ENCODE peak calls at places on chromosome X, in four cellular contexts. R, S, H and T are unnamed samples.

GRCh38 chrX:20529301-20529700 is 262.6 kb upstream of the RPS6KA3 start:
- DNase-seq in H (no peak), S (no peak), R (no peak), T (no peak)

GRCh38 chrX:134294548-134294947 is 57.6 kb downstream of the CCDC160 start:
- DNase-seq in H (no peak), S (no peak), R (no peak), T (no peak)

GRCh38 chrX:23503835-23504539 is 163.3 kb upstream of the PRDX4 start:
- DNase-seq in H (peak), R (no peak), S (no peak), T (peak)

GRCh38 chrX:33252306-33252825 is 41.0 kb upstream of the DMD start:
- DNase-seq in S (no peak), R (no peak), H (no peak), T (no peak)

GRCh38 chrX:19127649-19128168 is 5.4 kb upstream of the ADGRG2 start:
- DNase-seq in R (no peak), H (no peak), S (no peak), T (no peak)

GRCh38 chrX:130625381-130625780 is 223.6 kb downstream of the RBMX2 start:
- DNase-seq in R (no peak), H (no peak), S (no peak), T (no peak)

GRCh38 chrX:103941201-103941975 is 21.0 kb upstream of the TMSB15B start:
- DNase-seq in S (no peak), R (no peak), H (no peak), T (no peak)

GRCh38 chrX:52574416-52575275 is 57.8 kb upstream of the XAGE1B start:
- DNase-seq in S (peak), R (peak), H (peak), T (peak)

GRCh38 chrX:9316096-9316495 is 148.8 kb upstream of the TBL1X start:
- DNase-seq in H (no peak), R (no peak), S (no peak), T (no peak)

GRCh38 chrX:139933904-139934303 is 1.1 kb upstream of the ATP11C start:
- DNase-seq in H (peak), R (no peak), S (no peak), T (no peak)

GRCh38 chrX:132046533-132046932 is 23.4 kb downstream of the STK26 start:
- DNase-seq in H (no peak), S (no peak), R (no peak), T (no peak)

GRCh38 chrX:136863826-136864225 is 16.7 kb downstream of the RBMX start:
- DNase-seq in S (no peak), R (no peak), H (no peak), T (no peak)

GRCh38 chrX:13652256-13653021 is 502 bp upstream of the TCEANC start:
- DNase-seq in H (no peak), R (no peak), S (no peak), T (peak)

GRCh38 chrX:19725545-19726102 is 161.8 kb downstream of the SH3KBP1 start:
- DNase-seq in S (no peak), R (no peak), H (no peak), T (no peak)

GRCh38 chrX:111270339-111270738 is at the start of gene CAPN6:
- DNase-seq in H (no peak), S (peak), R (no peak), T (no peak)

GRCh38 chrX:85992811-85993229 is 54.5 kb downstream of the CHM start:
- DNase-seq in R (no peak), S (no peak), H (peak), T (peak)

GRCh38 chrX:93422693-93423092 is 250.7 kb downstream of the NAP1L3 start:
- DNase-seq in H (peak), S (no peak), R (no peak), T (no peak)

GRCh38 chrX:30060718-30061117 is 154.6 kb upstream of the MAGEB2 start:
- DNase-seq in S (no peak), R (no peak), H (no peak), T (peak)

GRCh38 chrX:102930990-102931756 is 5.9 kb upstream of the RAB40AL start:
- DNase-seq in S (no peak), H (no peak), R (no peak), T (no peak)

GRCh38 chrX:129523076-129524055 is at the start of gene SMARCA1:
- DNase-seq in S (peak), H (peak), R (no peak), T (peak)

GRCh38 chrX:44080083-44080482 is 106.9 kb upstream of the NDP start:
- DNase-seq in R (no peak), H (no peak), S (no peak), T (no peak)

GRCh38 chrX:71666240-71667223 is 814 bp upstream of the LOC101059915 start:
- DNase-seq in S (no peak), H (no peak), R (no peak), T (no peak)

GRCh38 chrX:124293810-124294209 is 38.6 kb upstream of the TEX13D start:
- DNase-seq in S (no peak), R (no peak), H (no peak), T (no peak)

GRCh38 chrX:103656623-103657022 is 27.8 kb downstream of the TCEAL1 start:
- DNase-seq in H (no peak), R (no peak), S (no peak), T (peak)

GRCh38 chrX:8245411-8245810 is 74.3 kb upstream of the VCX2 start:
- DNase-seq in S (no peak), H (no peak), R (no peak), T (no peak)

GRCh38 chrX:65596270-65596669 is 61.7 kb upstream of the LAS1L start:
- DNase-seq in R (peak), H (no peak), S (no peak), T (no peak)

GRCh38 chrX:31124536-31124935 is 52.7 kb upstream of the FTHL17 start:
- DNase-seq in R (no peak), H (no peak), S (no peak), T (no peak)

GRCh38 chrX:9393571-9393970 is 71.3 kb upstream of the TBL1X start:
- DNase-seq in H (no peak), R (no peak), S (no peak), T (no peak)

GRCh38 chrX:19046343-19047215 is 62.7 kb upstream of the PHKA2 start:
- DNase-seq in S (no peak), H (no peak), R (no peak), T (peak)

GRCh38 chrX:121851033-121851432 is 803.6 kb downstream of the GLUD2 start:
- DNase-seq in H (no peak), R (no peak), S (no peak), T (no peak)

GRCh38 chrX:138748480-138748879 is 37.0 kb upstream of the FGF13 start:
- DNase-seq in R (no peak), S (no peak), H (no peak), T (no peak)

GRCh38 chrX:99242001-99242400 is 1168.1 kb downstream of the PCDH19 start:
- DNase-seq in H (no peak), R (no peak), S (peak), T (no peak)

GRCh38 chrX:108736509-108737479 is at the start of gene IRS4:
- DNase-seq in H (peak), R (no peak), S (peak), T (no peak)

GRCh38 chrX:34563809-34564208 is 93.3 kb downstream of the TMEM47 start:
- DNase-seq in S (no peak), R (no peak), H (no peak), T (no peak)

GRCh38 chrX:13763489-13763888 is 28.9 kb downstream of the OFD1 start:
- DNase-seq in H (no peak), R (no peak), S (no peak), T (no peak)

GRCh38 chrX:109874548-109874947 is 128.4 kb upstream of the TMEM164 start:
- DNase-seq in H (no peak), R (no peak), S (no peak), T (no peak)

GRCh38 chrX:114268643-114269042 is 315.2 kb upstream of the HTR2C start:
- DNase-seq in H (no peak), R (no peak), S (no peak), T (no peak)

GRCh38 chrX:129606918-129607317 is 47.8 kb downstream of the APLN start:
- DNase-seq in S (peak), H (peak), R (peak), T (peak)

GRCh38 chrX:152601848-152602616 is 35.7 kb upstream of the GABRQ start:
- DNase-seq in S (peak), R (no peak), H (peak), T (peak)

GRCh38 chrX:149830192-149830873 is 48.6 kb downstream of the MAGEA9 start:
- DNase-seq in R (peak), S (peak), H (no peak), T (no peak)

GRCh38 chrX:154658957-154659356 is 5.6 kb upstream of the CTAG2 start:
- DNase-seq in S (no peak), H (no peak), R (no peak), T (no peak)

GRCh38 chrX:154657226-154657805 is 3.9 kb upstream of the CTAG2 start:
- DNase-seq in H (no peak), R (no peak), S (no peak), T (no peak)

GRCh38 chrX:154660506-154660905 is 7.1 kb upstream of the CTAG2 start:
- DNase-seq in R (no peak), H (no peak), S (no peak), T (no peak)

GRCh38 chrX:154658187-154658586 is 4.8 kb upstream of the CTAG2 start:
- DNase-seq in R (no peak), H (no peak), S (no peak), T (no peak)

DNA sequence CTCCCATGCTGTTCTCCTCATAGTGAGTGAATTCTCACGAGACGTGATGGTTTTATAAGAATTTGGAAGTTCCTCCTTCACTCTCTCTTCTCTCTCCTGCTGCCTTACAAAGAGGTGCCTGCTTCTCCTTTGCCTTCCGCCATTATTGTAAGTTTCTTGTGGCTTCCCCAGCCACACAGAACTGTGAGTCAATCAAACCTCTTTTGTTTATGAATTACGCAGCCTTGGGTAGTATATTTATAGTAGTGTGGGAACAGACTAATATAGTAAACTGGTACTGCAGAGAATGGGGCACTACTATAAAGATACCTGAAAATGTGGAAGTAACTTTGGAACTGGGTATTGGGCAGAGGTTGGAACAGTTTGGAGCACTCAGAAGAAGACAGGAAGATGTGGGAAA is 7.8 kb upstream of the CTAG2 start:
- DNase-seq in S (no peak), H (no peak), R (no peak), T (no peak)
- TF ChIP-seq SRF in S (no peak), H (no peak), R (no peak), T (no peak)

DNA sequence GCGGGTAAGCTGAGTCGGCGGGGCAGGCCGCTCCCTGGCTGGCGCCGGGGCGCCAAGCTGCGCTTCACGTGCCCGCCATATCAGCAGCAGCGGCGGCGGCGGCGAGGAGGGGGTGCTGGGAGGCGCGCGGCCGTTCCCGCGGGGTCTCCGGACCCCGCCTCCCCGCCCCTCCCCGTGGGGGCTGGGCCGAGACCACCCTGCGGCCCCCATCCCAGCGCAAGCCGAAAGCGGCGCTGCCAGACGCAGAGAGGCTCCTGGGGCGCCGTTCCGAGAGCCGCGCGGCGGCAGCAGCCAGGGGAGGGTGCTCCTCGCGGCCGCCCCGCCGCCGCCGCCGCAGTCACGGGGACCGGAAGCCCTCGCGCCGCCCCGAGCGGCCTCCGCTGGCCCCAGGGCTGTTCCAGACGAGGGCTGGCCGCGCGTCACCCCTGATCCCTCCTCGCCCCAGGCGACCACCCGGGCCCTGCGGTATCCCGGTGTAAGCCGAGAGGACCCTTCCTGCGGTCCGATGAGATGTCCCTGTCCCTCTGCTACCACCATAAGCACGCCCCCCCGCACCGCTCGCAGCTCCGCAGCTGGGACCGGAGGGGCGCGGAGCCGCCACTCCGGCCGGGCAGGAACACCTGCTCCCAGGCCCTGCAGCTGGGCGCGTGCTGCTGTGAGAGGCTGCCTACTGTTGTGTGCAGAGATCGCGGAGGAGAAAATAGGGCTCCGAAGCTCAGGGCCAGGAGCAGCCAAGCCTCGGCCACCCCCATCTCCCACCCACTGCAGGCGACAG is 7.4 kb upstream of the BCOR start:
- DNase-seq in S (peak), R (no peak), H (no peak), T (no peak)
- TF ChIP-seq SRF in S (no peak), R (no peak), H (no peak), T (no peak)

DNA sequence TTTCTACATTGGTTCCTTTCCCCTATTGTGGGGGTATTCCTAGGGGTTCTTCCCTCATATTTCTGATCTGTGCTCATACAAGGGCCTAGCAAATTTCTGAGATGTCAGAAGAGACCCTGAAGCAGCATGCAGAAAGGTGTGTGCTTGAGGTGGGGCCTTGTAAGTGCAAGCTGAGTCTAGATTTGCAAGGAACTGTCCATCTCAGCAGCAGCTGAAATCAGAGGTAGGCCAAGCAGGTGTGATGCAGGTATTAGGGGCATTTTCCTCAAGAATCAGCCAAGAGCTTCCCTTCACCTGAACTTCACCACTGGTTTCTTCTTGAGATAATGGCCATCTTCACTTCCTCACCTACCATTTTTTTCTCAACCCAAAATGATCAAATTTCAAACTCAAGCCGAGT is 45.1 kb downstream of the ASB9 start:
- DNase-seq in R (no peak), H (no peak), S (no peak), T (no peak)
- TF ChIP-seq SRF in R (no peak), H (no peak), S (no peak), T (no peak)

GRCh38 chrX:107272431-107272921 is 66.1 kb downstream of the DNAAF6 start:
- DNase-seq in S (peak), H (no peak), R (no peak), T (no peak)
- TF ChIP-seq SRF in S (no peak), H (no peak), R (no peak), T (no peak)

GRCh38 chrX:48927736-48928382 is 9.0 kb upstream of the PIM2 start:
- DNase-seq in R (no peak), H (no peak), S (no peak), T (no peak)
- TF ChIP-seq SRF in R (no peak), H (no peak), S (no peak), T (no peak)

DNA sequence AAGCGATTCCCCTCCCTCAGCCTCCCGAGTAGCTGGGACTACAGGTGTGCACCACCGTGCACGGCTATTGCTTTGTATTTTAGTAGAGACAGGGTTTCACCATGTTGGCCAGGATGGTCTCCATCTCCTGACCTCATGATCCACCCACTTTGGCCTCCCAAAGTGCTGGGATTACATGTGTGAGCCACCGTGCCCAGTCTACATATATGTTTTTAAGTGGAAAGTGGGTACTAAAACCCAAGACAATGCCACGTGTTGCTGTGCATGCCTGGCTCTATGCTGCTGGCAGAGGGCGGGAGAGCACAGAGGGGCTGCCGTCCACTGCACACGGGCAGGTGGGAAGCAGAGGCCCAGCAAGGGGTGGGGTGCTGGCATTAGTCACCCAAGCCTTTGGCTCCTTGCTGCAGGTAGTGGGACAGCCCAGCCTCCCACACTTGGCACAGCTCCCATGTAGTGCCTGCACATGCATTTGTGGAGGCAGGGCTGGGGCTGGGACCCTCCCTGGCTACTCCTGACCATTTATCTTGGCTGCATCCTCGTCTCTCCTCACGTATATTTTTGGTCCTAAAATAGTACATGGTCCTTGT is 3.5 kb downstream of the EMD start:
- DNase-seq in R (no peak), H (no peak), S (no peak), T (no peak)
- TF ChIP-seq SRF in R (no peak), H (no peak), S (no peak), T (no peak)

GRCh38 chrX:150873616-150874015 is 24.9 kb downstream of the CD99L2 start:
- DNase-seq in S (no peak), R (no peak), H (no peak), T (peak)
- TF ChIP-seq SRF in S (no peak), R (no peak), H (no peak), T (no peak)

DNA sequence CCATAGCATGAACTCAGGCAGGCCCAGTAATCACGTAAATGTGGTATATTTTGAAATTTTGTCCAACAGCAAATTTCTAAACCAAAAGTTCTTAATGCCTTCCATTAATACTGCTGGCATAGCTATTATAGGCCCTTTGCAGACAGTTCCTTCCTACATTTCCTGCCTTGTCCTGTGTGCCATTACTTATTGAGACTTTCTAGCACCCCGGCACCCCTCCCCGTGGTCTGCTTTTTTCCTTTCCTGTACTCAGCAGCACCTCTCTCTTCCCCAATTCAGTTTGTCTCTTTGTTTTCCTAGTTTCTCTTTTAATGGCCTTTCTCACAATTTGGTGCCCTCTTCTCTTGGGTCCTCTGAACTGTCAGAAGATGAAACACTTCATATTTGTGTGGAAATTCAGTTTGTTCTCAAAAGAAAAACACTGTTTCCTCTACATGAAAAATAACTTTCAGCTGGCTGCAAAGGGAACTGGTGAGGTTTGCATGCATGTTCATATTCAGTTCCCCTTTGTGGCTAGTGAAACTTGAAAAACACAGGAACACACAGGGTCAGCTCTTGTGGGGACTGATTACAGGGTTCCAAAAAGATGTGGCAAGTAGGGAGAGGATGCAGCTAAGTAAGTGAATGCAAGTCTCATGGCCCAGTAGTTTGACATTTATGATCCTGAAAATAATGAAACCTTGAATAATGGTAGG is 17.1 kb downstream of the GPR34 start:
- DNase-seq in R (peak), S (no peak), H (no peak), T (no peak)
- TF ChIP-seq SRF in R (no peak), S (no peak), H (no peak), T (no peak)

GRCh38 chrX:47189906-47190305 is 3.7 kb upstream of the UBA1 start:
- DNase-seq in R (no peak), H (no peak), S (no peak), T (no peak)

GRCh38 chrX:47193475-47194241 is at the start of gene UBA1:
- DNase-seq in S (peak), H (peak), R (peak), T (peak)

GRCh38 chrX:47191331-47191730 is 2.3 kb upstream of the UBA1 start:
- DNase-seq in H (no peak), S (peak), R (no peak), T (peak)

GRCh38 chrX:47190445-47191269 is 3.0 kb upstream of the UBA1 start:
- DNase-seq in S (peak), H (peak), R (peak), T (peak)

GRCh38 chrX:47191806-47192401 is 1.7 kb upstream of the UBA1 start:
- DNase-seq in S (no peak), H (no peak), R (no peak), T (no peak)
- TF ChIP-seq SRF in S (no peak), H (no peak), R (no peak), T (no peak)